ENCODE peak calls at places on chromosomes 16 and 17, in eight cellular contexts. O is GM23248; R is effector memory CD4-positive, alpha-beta T cell; G is mesendoderm; V is body of pancreas; C is esophagus squamous epithelium; A is hepatocyte; K is tibial nerve. Y is an unnamed sample. For H3K27me3 and H3K4me1, the result is how much of the 10 kb centered on the place peaks cover.

GRCh38 chr16:68072038-68072695 is 13.0 kb upstream of the NFATC3 start:
- DNase-seq in G (no peak), C (no peak), K (peak), R (no peak), O (peak), V (no peak), A (peak), Y (no peak)

GRCh38 chr17:72406501-72406900 is 285.7 kb downstream of the SOX9 start:
- DNase-seq in C (no peak), A (peak), K (no peak), O (no peak), V (no peak), G (peak), R (no peak), Y (no peak)

GRCh38 chr16:15587152-15587825 is 55.7 kb downstream of the MARF1 start:
- DNase-seq in C (no peak), V (no peak), G (no peak), O (no peak), K (no peak), A (no peak), R (no peak), Y (no peak)

GRCh38 chr16:50326835-50327465 is 41.8 kb downstream of the BRD7 start:
- DNase-seq in V (no peak), C (no peak), G (peak), A (no peak), O (peak), R (peak), K (peak), Y (no peak)

GRCh38 chr16:76386784-76387183 is 109.6 kb downstream of the CNTNAP4 start:
- DNase-seq in O (no peak), G (no peak), C (no peak), K (no peak), V (peak), R (no peak), A (no peak), Y (no peak)

GRCh38 chr17:17745476-17746455 is 64.5 kb downstream of the RAI1 start:
- DNase-seq in C (no peak), O (no peak), V (no peak), A (no peak), K (no peak), G (no peak), R (no peak), Y (no peak)

GRCh38 chr16:72561-73537 is at the start of gene RHBDF1:
- DNase-seq in C (no peak), O (peak), R (no peak), K (no peak), A (peak), G (peak), V (peak), Y (no peak)

GRCh38 chr17:69175812-69176517 is 34.3 kb upstream of the ABCA6 start:
- DNase-seq in V (peak), K (no peak), G (no peak), C (no peak), O (peak), A (peak), R (no peak), Y (no peak)

GRCh38 chr16:68995011-68995504 is 110.4 kb upstream of the HAS3 start:
- DNase-seq in O (peak), G (peak), K (no peak), A (peak), V (peak), R (no peak), C (no peak), Y (no peak)

GRCh38 chr17:65925606-65926307 is 266.2 kb downstream of the CEP112 start:
- DNase-seq in O (peak), C (no peak), V (no peak), K (no peak), G (no peak), A (no peak), R (no peak), Y (no peak)

GRCh38 chr17:64002658-64003525 is 4.7 kb downstream of the PRR29 start:
- DNase-seq in V (no peak), O (no peak), R (no peak), G (no peak), K (no peak), C (no peak), A (no peak), Y (peak)

GRCh38 chr17:56674401-56674925 is 81.0 kb downstream of the NOG start:
- DNase-seq in G (no peak), A (no peak), C (no peak), K (no peak), R (no peak), O (no peak), V (no peak), Y (no peak)

GRCh38 chr16:31216552-31217530 is at the start of gene PYDC1:
- DNase-seq in C (no peak), G (peak), V (no peak), O (peak), K (no peak), A (no peak), R (no peak), Y (no peak)
- H3K27me3 ChIP-seq in C (half or more), G (under half), V (under half), O (under half), K (half or more), A (half or more), R (under half), Y (under half)

GRCh38 chr16:86199871-86200700 is 301.1 kb downstream of the IRF8 start:
- DNase-seq in V (no peak), R (no peak), C (no peak), G (no peak), K (no peak), O (no peak), A (peak), Y (no peak)
- H3K27ac ChIP-seq in V (no peak), R (no peak), C (peak), G (no peak), K (no peak), O (no peak), A (peak), Y (no peak)

DNA sequence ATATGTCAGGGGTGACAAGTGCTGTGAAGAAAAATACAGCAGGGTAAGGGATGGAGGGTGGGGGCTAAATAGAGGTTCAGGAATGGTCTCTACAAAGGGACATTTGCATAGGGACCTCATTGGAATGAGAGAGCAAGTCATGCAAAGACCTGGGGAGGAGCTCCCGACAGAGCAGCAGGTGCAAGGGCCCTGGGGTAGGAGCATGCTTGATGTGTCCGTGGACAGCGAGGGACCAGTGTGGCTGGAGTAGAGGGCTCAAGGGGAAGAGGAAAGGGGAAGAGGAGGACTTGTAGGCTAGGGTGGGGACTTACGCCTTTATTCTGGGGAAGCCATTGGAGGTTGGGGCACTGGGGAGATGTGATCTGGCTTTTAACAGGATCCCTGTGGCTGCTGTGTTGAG is 5.7 kb downstream of the STARD3 start:
- DNase-seq in A (no peak), K (no peak), V (no peak), R (no peak), C (no peak), O (no peak), G (no peak), Y (no peak)
- H3K4me1 ChIP-seq in A (under half), K (half or more), V (under half), R (under half), C (half or more), O (under half), G (under half), Y (under half)

GRCh38 chr17:48617515-48618365 is 2.6 kb upstream of the HOXB8 start:
- DNase-seq in O (peak), C (no peak), V (no peak), R (no peak), A (no peak), K (no peak), G (no peak), Y (no peak)
- H3K27me3 ChIP-seq in O (half or more), C (half or more), V (half or more), R (half or more), A (half or more), K (half or more), G (half or more), Y (half or more)

GRCh38 chr16:31000671-31001382 is 9.6 kb downstream of the STX1B start:
- DNase-seq in A (no peak), V (no peak), R (no peak), O (no peak), C (no peak), K (no peak), G (no peak), Y (no peak)
- H3K27ac ChIP-seq in A (no peak), V (no peak), R (no peak), O (no peak), C (peak), K (no peak), G (no peak), Y (no peak)

DNA sequence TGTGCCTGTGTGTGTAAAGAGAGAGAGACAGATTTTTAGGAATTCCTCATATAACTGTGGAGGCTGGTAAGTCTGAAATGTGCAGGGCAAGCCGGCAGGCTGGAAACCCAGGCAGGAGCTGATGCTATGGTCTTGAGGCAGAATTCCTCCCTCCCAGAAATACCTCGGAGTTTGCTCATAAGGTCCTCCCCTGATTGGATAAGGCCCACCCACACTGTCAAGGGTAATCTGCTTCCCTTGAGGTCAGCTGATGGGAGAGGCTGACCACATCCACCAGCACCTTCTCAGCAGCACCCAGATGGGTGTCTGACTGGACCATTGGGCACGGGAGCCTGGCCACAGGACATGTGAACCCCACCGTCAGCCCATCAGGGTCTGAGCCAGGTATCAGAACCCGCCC is 42.4 kb downstream of the C16orf95 start:
- DNase-seq in A (no peak), K (no peak), O (no peak), C (no peak), R (no peak), V (no peak), G (no peak), Y (no peak)
- H3K4me1 ChIP-seq in A (under half), K (under half), O (under half), C (under half), R (under half), V (under half), G (under half), Y (under half)

Y was measured in right atrium auricular region.